ENCODE peak calls at places on chromosomes 4 and X, in seven cellular contexts. One of them, this sample, is unnamed.

GRCh38 chrX:124395145-124395858 is 48.9 kb downstream of the SH2D1A start:
- DNase-seq in cardiac muscle cell: no peak
- DNase-seq in amygdala: no peak
- DNase-seq in nephron progenitor cell: no peak
- DNase-seq in fibroblast of lung: no peak
- DNase-seq in GM12864: no peak
- DNase-seq in T-cell: no peak
- DNase-seq in this sample: no peak

GRCh38 chr4:108215055-108215454 is 46.3 kb upstream of the LEF1 start:
- DNase-seq in GM12864: no peak
- DNase-seq in fibroblast of lung: no peak
- DNase-seq in T-cell: no peak
- DNase-seq in nephron progenitor cell: no peak
- DNase-seq in amygdala: no peak
- DNase-seq in cardiac muscle cell: no peak
- DNase-seq in this sample: no peak

GRCh38 chrX:154855256-154855655 is 20.8 kb upstream of the SMIM9 start:
- DNase-seq in nephron progenitor cell: no peak
- DNase-seq in fibroblast of lung: no peak
- DNase-seq in cardiac muscle cell: peak; percentile 65
- DNase-seq in amygdala: no peak
- DNase-seq in T-cell: no peak
- DNase-seq in GM12864: no peak
- DNase-seq in this sample: no peak

GRCh38 chrX:119935215-119935893 is 8.2 kb downstream of the NKAP start:
- DNase-seq in GM12864: no peak
- DNase-seq in amygdala: no peak
- DNase-seq in nephron progenitor cell: no peak
- DNase-seq in fibroblast of lung: peak; percentile 24
- DNase-seq in cardiac muscle cell: no peak
- DNase-seq in T-cell: no peak
- DNase-seq in this sample: no peak

GRCh38 chr4:98864560-98864959 is 64.4 kb downstream of the EIF4E start:
- DNase-seq in cardiac muscle cell: no peak
- DNase-seq in fibroblast of lung: no peak
- DNase-seq in T-cell: no peak
- DNase-seq in amygdala: no peak
- DNase-seq in GM12864: peak; percentile 4
- DNase-seq in nephron progenitor cell: no peak
- DNase-seq in this sample: no peak

GRCh38 chrX:110743679-110744340 is 51.8 kb downstream of the CHRDL1 start:
- DNase-seq in fibroblast of lung: peak; percentile 48
- DNase-seq in nephron progenitor cell: no peak
- DNase-seq in GM12864: peak; percentile 4
- DNase-seq in amygdala: no peak
- DNase-seq in T-cell: no peak
- DNase-seq in cardiac muscle cell: no peak
- DNase-seq in this sample: no peak

GRCh38 chrX:113202601-113203000 is 362.0 kb upstream of the AMOT start:
- DNase-seq in fibroblast of lung: no peak
- DNase-seq in nephron progenitor cell: no peak
- DNase-seq in T-cell: no peak
- DNase-seq in cardiac muscle cell: no peak
- DNase-seq in amygdala: no peak
- DNase-seq in GM12864: no peak
- DNase-seq in this sample: no peak

GRCh38 chr4:3442959-3443749 is 1.4 kb downstream of the HGFAC start:
- DNase-seq in cardiac muscle cell: peak; percentile 38
- DNase-seq in nephron progenitor cell: peak; percentile 76
- DNase-seq in GM12864: no peak
- DNase-seq in T-cell: peak; percentile 72
- DNase-seq in amygdala: no peak
- DNase-seq in fibroblast of lung: peak; percentile 14
- DNase-seq in this sample: no peak

GRCh38 chr4:15868816-15869413 is 69.6 kb downstream of the FGFBP1 start:
- DNase-seq in T-cell: no peak
- DNase-seq in GM12864: no peak
- DNase-seq in nephron progenitor cell: no peak
- DNase-seq in amygdala: no peak
- DNase-seq in cardiac muscle cell: no peak
- DNase-seq in fibroblast of lung: no peak
- DNase-seq in this sample: no peak

GRCh38 chr4:141275834-141276233 is 55.1 kb downstream of the ZNF330 start:
- DNase-seq in fibroblast of lung: peak; percentile 54
- DNase-seq in nephron progenitor cell: no peak
- DNase-seq in amygdala: no peak
- DNase-seq in T-cell: no peak
- DNase-seq in cardiac muscle cell: peak; percentile 87
- DNase-seq in GM12864: no peak
- DNase-seq in this sample: no peak

GRCh38 chr4:121112530-121112929 is 40.2 kb upstream of the NDNF start:
- DNase-seq in cardiac muscle cell: no peak
- DNase-seq in fibroblast of lung: peak; percentile 8
- DNase-seq in amygdala: no peak
- DNase-seq in GM12864: no peak
- DNase-seq in nephron progenitor cell: no peak
- DNase-seq in T-cell: no peak
- DNase-seq in this sample: no peak

GRCh38 chr4:151993521-151993920 is 232.7 kb upstream of the GATB start:
- DNase-seq in fibroblast of lung: peak; percentile 11
- DNase-seq in T-cell: no peak
- DNase-seq in amygdala: no peak
- DNase-seq in cardiac muscle cell: no peak
- DNase-seq in GM12864: no peak
- DNase-seq in nephron progenitor cell: no peak
- DNase-seq in this sample: no peak

GRCh38 chr4:15765306-15765705 is 12.8 kb upstream of the CD38 start:
- DNase-seq in T-cell: no peak
- DNase-seq in cardiac muscle cell: no peak
- DNase-seq in nephron progenitor cell: no peak
- DNase-seq in amygdala: no peak
- DNase-seq in fibroblast of lung: no peak
- DNase-seq in GM12864: no peak
- DNase-seq in this sample: no peak

GRCh38 chrX:130049821-130050220 is 60.5 kb downstream of the ELF4 start:
- DNase-seq in fibroblast of lung: no peak
- DNase-seq in T-cell: no peak
- DNase-seq in cardiac muscle cell: peak; percentile 34
- DNase-seq in GM12864: no peak
- DNase-seq in nephron progenitor cell: no peak
- DNase-seq in amygdala: no peak
- DNase-seq in this sample: no peak

GRCh38 chrX:7069556-7069955 is 78.0 kb upstream of the STS start:
- DNase-seq in T-cell: no peak
- DNase-seq in fibroblast of lung: no peak
- DNase-seq in cardiac muscle cell: no peak
- DNase-seq in amygdala: no peak
- DNase-seq in GM12864: no peak
- DNase-seq in nephron progenitor cell: no peak
- DNase-seq in this sample: no peak

GRCh38 chr4:40183615-40184411 is 13.0 kb upstream of the RHOH start:
- DNase-seq in nephron progenitor cell: no peak
- DNase-seq in GM12864: no peak
- DNase-seq in cardiac muscle cell: peak; percentile 11
- DNase-seq in amygdala: no peak
- DNase-seq in T-cell: no peak
- DNase-seq in fibroblast of lung: no peak
- DNase-seq in this sample: no peak

GRCh38 chrX:40719218-40719617 is 16.1 kb downstream of the MED14 start:
- DNase-seq in cardiac muscle cell: peak; percentile 8
- DNase-seq in T-cell: no peak
- DNase-seq in amygdala: no peak
- DNase-seq in GM12864: no peak
- DNase-seq in nephron progenitor cell: no peak
- DNase-seq in fibroblast of lung: peak; percentile 78
- DNase-seq in this sample: no peak

GRCh38 chr4:102057122-102057521 is 266.6 kb downstream of the BANK1 start:
- DNase-seq in cardiac muscle cell: no peak
- DNase-seq in GM12864: no peak
- DNase-seq in fibroblast of lung: no peak
- DNase-seq in amygdala: no peak
- DNase-seq in T-cell: no peak
- DNase-seq in nephron progenitor cell: no peak
- DNase-seq in this sample: no peak

GRCh38 chr4:78989697-78990270 is 50.5 kb upstream of the PAQR3 start:
- DNase-seq in fibroblast of lung: no peak
- DNase-seq in T-cell: no peak
- DNase-seq in GM12864: no peak
- DNase-seq in cardiac muscle cell: no peak
- DNase-seq in nephron progenitor cell: no peak
- DNase-seq in amygdala: no peak
- DNase-seq in this sample: no peak

GRCh38 chr4:16083217-16084191 is at the start of gene PROM1:
- DNase-seq in amygdala: no peak
- DNase-seq in T-cell: no peak
- DNase-seq in GM12864: no peak
- DNase-seq in fibroblast of lung: no peak
- DNase-seq in nephron progenitor cell: peak; percentile 77
- DNase-seq in cardiac muscle cell: no peak
- DNase-seq in this sample: no peak

GRCh38 chrX:153397256-153397960 is 3.7 kb downstream of the PNMA6E start:
- DNase-seq in T-cell: no peak
- DNase-seq in amygdala: no peak
- DNase-seq in GM12864: no peak
- DNase-seq in fibroblast of lung: no peak
- DNase-seq in cardiac muscle cell: no peak
- DNase-seq in nephron progenitor cell: no peak
- DNase-seq in this sample: no peak

GRCh38 chr4:188025476-188025875 is 29.9 kb downstream of the ZFP42 start:
- DNase-seq in cardiac muscle cell: no peak
- DNase-seq in T-cell: no peak
- DNase-seq in fibroblast of lung: no peak
- DNase-seq in GM12864: no peak
- DNase-seq in nephron progenitor cell: no peak
- DNase-seq in amygdala: no peak
- DNase-seq in this sample: no peak

GRCh38 chr4:105677689-105678088 is 30.8 kb downstream of the INTS12 start:
- DNase-seq in nephron progenitor cell: no peak
- DNase-seq in GM12864: no peak
- DNase-seq in T-cell: no peak
- DNase-seq in fibroblast of lung: no peak
- DNase-seq in cardiac muscle cell: no peak
- DNase-seq in amygdala: no peak
- DNase-seq in this sample: no peak